ENCODE peak calls at places on chromosomes 2 and 18, in five cellular contexts. K is K562, P is IMR-90, R is A549, D is GM12878. O is an unnamed sample.

GRCh38 chr2:127670055-127670956 is 5.0 kb downstream of the LIMS2 start:
- DNase-seq in K (no peak), P (no peak), R (no peak), D (no peak), O (no peak)

GRCh38 chr18:51531496-51531895 is 334.0 kb upstream of the MEX3C start:
- DNase-seq in K (no peak), P (no peak), R (no peak), D (no peak), O (no peak)

GRCh38 chr2:201930831-201931230 is 102.8 kb upstream of the FZD7 start:
- DNase-seq in K (no peak), P (no peak), R (no peak), D (no peak), O (no peak)

GRCh38 chr2:37558622-37559021 is 112.8 kb downstream of the CDC42EP3 start:
- DNase-seq in K (no peak), P (no peak), R (no peak), D (no peak), O (no peak)

GRCh38 chr2:150624001-150624401 is 136.5 kb upstream of the RND3 start:
- DNase-seq in K (no peak), P (no peak), R (no peak), D (peak), O (no peak)

GRCh38 chr2:55363636-55364035 is 56.0 kb downstream of the CCDC88A start:
- DNase-seq in K (no peak), P (no peak), R (no peak), D (no peak), O (no peak)

GRCh38 chr2:167990062-167990461 is 257.3 kb downstream of the STK39 start:
- DNase-seq in K (no peak), P (no peak), R (no peak), D (no peak), O (no peak)

GRCh38 chr2:95231723-95232122 is 24.4 kb downstream of the ZNF892 start:
- DNase-seq in K (peak), P (peak), R (peak), D (no peak), O (peak)

GRCh38 chr2:135948642-135949355 is 36.6 kb downstream of the DARS1 start:
- DNase-seq in K (peak), P (peak), R (peak), D (no peak), O (no peak)

GRCh38 chr2:219282375-219282774 is 3.2 kb downstream of the DNAJB2 start:
- DNase-seq in K (no peak), P (no peak), R (no peak), D (no peak), O (no peak)

GRCh38 chr2:3571284-3571683 is 3.8 kb upstream of the RPS7 start:
- DNase-seq in K (no peak), P (peak), R (no peak), D (no peak), O (no peak)

GRCh38 chr2:75503048-75503607 is 57.6 kb downstream of the EVA1A start:
- DNase-seq in K (no peak), P (peak), R (no peak), D (no peak), O (no peak)

GRCh38 chr2:149038442-149039212 is at the start of gene LYPD6B:
- DNase-seq in K (peak), P (no peak), R (peak), D (no peak), O (no peak)

GRCh38 chr2:58428553-58429284 is 187.6 kb upstream of the FANCL start:
- DNase-seq in K (no peak), P (no peak), R (peak), D (no peak), O (no peak)

GRCh38 chr2:153770359-153770991 is 101.2 kb upstream of the GALNT13 start:
- DNase-seq in K (no peak), P (no peak), R (no peak), D (no peak), O (no peak)
- TF ChIP-seq CTCF in K (no peak), P (no peak), R (no peak), D (no peak), O (peak)

DNA sequence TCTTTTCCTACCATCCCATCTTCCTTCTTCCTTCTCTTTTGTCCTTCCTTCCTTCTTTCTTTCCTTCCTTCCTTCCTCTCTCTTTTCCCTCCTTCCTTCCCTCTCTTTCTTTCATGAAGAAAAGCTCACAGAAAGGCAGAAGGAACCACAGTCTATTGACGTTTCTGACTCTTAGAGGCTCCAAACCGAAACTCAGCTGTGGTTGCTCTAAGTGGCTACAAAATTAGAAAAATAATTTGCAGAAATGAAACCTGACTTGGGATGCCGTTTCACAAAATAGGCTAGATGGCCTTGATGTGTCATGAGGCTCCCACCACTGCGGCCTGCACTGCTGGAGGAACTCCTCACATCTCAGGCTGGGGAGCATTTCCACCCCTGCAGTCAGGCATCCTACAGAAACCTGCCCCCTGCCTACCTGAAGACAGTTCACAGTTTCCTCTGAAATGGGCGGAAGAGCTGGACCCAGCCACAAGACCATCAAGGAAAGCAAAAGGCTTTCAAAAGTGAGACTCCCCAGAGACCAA is 165.6 kb downstream of the SMAD7 start:
- DNase-seq in K (no peak), P (no peak), R (no peak), D (peak), O (no peak)
- TF ChIP-seq BHLHE40 in K (no peak), P (no peak), R (no peak), D (peak), O (no peak)

GRCh38 chr2:113755690-113756063 is 765 bp downstream of the SLC35F5 start:
- DNase-seq in K (no peak), P (peak), R (no peak), D (peak), O (peak)

GRCh38 chr2:113757059-113757657 is 716 bp upstream of the SLC35F5 start:
- DNase-seq in K (no peak), P (no peak), R (peak), D (no peak), O (peak)

GRCh38 chr2:113754160-113754559 is 2.3 kb downstream of the SLC35F5 start:
- DNase-seq in K (no peak), P (no peak), R (no peak), D (no peak), O (no peak)

GRCh38 chr2:113754989-113755689 is 1.3 kb downstream of the SLC35F5 start:
- DNase-seq in K (no peak), P (no peak), R (no peak), D (no peak), O (peak)

GRCh38 chr2:113756088-113757058 is at the start of gene SLC35F5:
- DNase-seq in K (peak), P (peak), R (peak), D (peak), O (peak)
- TF ChIP-seq CTCF in K (no peak), P (no peak), R (no peak), D (no peak), O (peak)

GRCh38 chr2:238257786-238258700 is 18.2 kb upstream of the HES6 start:
- DNase-seq in K (no peak), P (no peak), R (no peak), D (no peak), O (no peak)
- TF ChIP-seq BHLHE40 in K (no peak), P (no peak), R (no peak), D (no peak), O (no peak)

O was measured in HepG2.